ENCODE peak calls at places on chromosomes 12 and 14, in six cellular contexts. H, A, B, O, K and T are unnamed samples.

GRCh38 chr12:30970559-30971202 is 44.1 kb downstream of the TSPAN11 start:
- DNase-seq in A (no peak), O (no peak), H (no peak), K (no peak), B (no peak), T (no peak)

GRCh38 chr12:118164798-118165486 is 29.0 kb downstream of the PEBP1 start:
- DNase-seq in A (no peak), B (peak), K (no peak), O (no peak), H (no peak), T (peak)

GRCh38 chr12:6961278-6961694 is 9.2 kb downstream of the PHB2 start:
- DNase-seq in H (peak), O (peak), A (peak), B (peak), K (no peak), T (peak)

GRCh38 chr12:30395190-30395589 is 300.5 kb downstream of the IPO8 start:
- DNase-seq in K (no peak), H (no peak), O (no peak), B (no peak), A (no peak), T (no peak)

GRCh38 chr12:27709932-27710591 is 570 bp upstream of the MRPS35 start:
- DNase-seq in K (no peak), A (no peak), H (no peak), B (peak), O (no peak), T (peak)

GRCh38 chr14:90624228-90624627 is 192.0 kb downstream of the TTC7B start:
- DNase-seq in K (no peak), B (no peak), H (no peak), O (no peak), A (no peak), T (no peak)

GRCh38 chr12:49893753-49894752 is 9.6 kb downstream of the FAIM2 start:
- DNase-seq in H (no peak), K (no peak), O (peak), A (no peak), B (no peak), T (peak)

GRCh38 chr12:132433641-132434395 is 56.1 kb upstream of the FBRSL1 start:
- DNase-seq in O (no peak), H (no peak), A (no peak), K (no peak), B (no peak), T (no peak)

GRCh38 chr12:75438052-75438754 is 42.4 kb upstream of the GLIPR1 start:
- DNase-seq in K (no peak), A (no peak), B (no peak), H (no peak), O (no peak), T (peak)

GRCh38 chr12:132582058-132582420 is 28.3 kb downstream of the LRCOL1 start:
- DNase-seq in K (no peak), O (no peak), A (no peak), H (no peak), B (no peak), T (no peak)

GRCh38 chr12:28026701-28027100 is 54.2 kb upstream of the PTHLH start:
- DNase-seq in O (no peak), B (no peak), K (no peak), A (no peak), H (no peak), T (no peak)

GRCh38 chr14:56027916-56028637 is 90.1 kb upstream of the PELI2 start:
- DNase-seq in O (no peak), H (no peak), A (no peak), K (no peak), B (no peak), T (no peak)

GRCh38 chr14:51443195-51444018 is 203.4 kb downstream of the TMX1 start:
- DNase-seq in O (no peak), B (no peak), K (no peak), A (no peak), H (no peak), T (no peak)

GRCh38 chr12:16030729-16031128 is 119.6 kb downstream of the DERA start:
- DNase-seq in O (no peak), K (no peak), B (no peak), H (no peak), A (no peak), T (no peak)

GRCh38 chr14:44347316-44347715 is 159.8 kb downstream of the FSCB start:
- DNase-seq in O (no peak), K (no peak), A (no peak), H (no peak), B (no peak), T (no peak)

GRCh38 chr12:27967551-27968054 is 4.9 kb downstream of the PTHLH start:
- DNase-seq in A (no peak), O (no peak), H (no peak), B (no peak), K (no peak), T (no peak)

GRCh38 chr12:47921907-47922306 is 17.1 kb upstream of the VDR start:
- DNase-seq in O (no peak), H (no peak), A (no peak), K (no peak), B (no peak), T (no peak)

GRCh38 chr14:87995500-87996275 is 2.7 kb upstream of the GALC start:
- DNase-seq in B (no peak), H (no peak), O (no peak), K (no peak), A (no peak), T (no peak)

GRCh38 chr12:12671850-12672660 is 23.9 kb downstream of the GPR19 start:
- DNase-seq in K (no peak), H (no peak), B (no peak), O (no peak), A (no peak), T (no peak)

DNA sequence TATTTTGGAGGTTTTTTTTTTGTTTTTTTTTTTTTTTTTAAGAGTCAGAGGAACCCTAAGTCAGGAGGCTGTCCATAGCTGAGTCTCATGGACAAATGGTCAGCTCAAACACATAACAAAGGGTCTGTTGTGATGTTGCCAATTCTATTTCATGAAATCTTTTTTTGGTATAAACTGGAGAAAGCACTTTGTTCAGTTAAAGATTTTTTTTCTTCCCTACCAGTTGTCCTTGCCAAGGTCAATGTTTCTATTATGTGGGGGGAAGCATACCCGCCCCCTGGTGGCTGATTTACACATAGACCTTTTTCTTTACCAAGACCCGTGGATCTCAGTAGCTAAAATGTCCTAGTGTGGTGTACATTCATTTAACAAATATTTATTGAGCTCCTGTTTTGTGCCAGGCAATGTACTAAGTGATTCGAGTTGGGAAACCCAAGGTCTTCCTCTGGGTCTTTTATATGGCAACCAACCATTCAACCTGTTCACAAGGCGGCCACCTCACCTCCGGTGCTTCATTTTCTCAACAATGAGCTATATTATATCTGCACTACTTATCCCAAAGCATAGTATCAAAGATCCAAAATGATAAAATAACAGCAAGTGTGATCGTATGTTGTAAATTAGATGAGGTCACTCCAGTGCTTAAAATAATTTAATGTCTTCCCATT is 214.5 kb downstream of the PAH start:
- DNase-seq in H (no peak), K (peak), O (no peak), B (peak), A (peak), T (peak)
- TF ChIP-seq CTCF in H (no peak), K (peak), O (peak), B (peak), A (peak), T (peak)

GRCh38 chr12:72134934-72135333 is 137.2 kb upstream of the TRHDE start:
- DNase-seq in A (no peak), H (no peak), B (no peak), K (no peak), O (no peak), T (no peak)

GRCh38 chr12:72136792-72137191 is 135.4 kb upstream of the TRHDE start:
- DNase-seq in K (no peak), A (no peak), B (no peak), O (no peak), H (no peak), T (no peak)

GRCh38 chr12:72139411-72139810 is 132.8 kb upstream of the TRHDE start:
- DNase-seq in B (no peak), A (no peak), H (no peak), K (no peak), O (no peak), T (no peak)

DNA sequence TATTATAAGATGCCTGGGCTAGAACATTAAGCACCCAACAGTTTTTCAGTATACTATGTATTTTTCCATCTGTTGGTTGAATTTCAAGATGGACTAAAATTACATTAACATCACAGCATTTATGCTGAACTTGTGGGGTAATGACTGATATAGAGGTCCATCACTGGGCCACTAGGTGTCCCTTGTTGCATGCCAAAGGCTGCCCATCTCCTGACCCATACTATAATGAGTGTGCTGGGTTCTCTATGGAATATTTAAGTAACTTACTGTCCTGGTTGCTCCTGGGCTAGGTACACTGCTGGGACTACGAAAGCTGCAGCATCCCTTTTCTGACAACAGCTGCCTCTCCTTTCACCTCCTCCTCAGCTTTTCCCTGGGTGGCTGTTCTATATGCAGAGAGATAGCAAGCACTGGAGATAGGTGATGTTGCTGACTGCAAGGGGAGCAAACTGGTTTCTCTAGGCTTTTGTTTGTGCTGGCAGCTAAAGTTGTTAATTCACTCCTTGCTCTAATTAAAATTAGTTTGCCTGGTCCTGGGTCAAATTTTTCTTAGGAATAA is 138.6 kb upstream of the TRHDE start:
- DNase-seq in B (no peak), O (no peak), A (no peak), H (no peak), K (no peak), T (no peak)
- TF ChIP-seq CTCF in B (no peak), O (no peak), A (no peak), H (no peak), K (peak), T (no peak)

GRCh38 chr12:17151917-17152316 is 546.0 kb upstream of the LMO3 start:
- DNase-seq in B (no peak), H (no peak), O (no peak), A (no peak), K (no peak), T (no peak)

DNA sequence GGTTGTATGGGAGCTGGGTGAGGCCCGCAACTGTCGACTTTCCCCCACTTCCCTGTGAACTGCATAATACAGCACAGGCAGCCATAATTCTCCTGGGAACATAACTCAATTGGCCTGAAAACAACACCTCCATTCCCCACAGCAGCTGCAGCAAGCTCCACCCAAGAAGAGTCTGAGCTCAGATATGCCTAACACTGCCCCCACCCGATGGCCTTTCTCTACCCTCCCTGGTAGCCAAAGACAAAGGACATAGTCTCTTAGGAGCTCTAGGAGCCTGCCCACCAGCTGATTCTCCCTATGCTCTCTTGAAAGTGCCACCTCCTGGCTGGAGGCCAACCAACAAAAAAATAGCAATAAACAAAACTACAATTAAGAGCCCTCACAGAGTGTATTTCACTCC is 542.7 kb upstream of the LMO3 start:
- DNase-seq in B (no peak), O (no peak), K (no peak), H (no peak), A (no peak), T (no peak)
- TF ChIP-seq CTCF in B (no peak), O (no peak), K (no peak), H (no peak), A (no peak), T (no peak)

GRCh38 chr12:78571953-78572352 is 292.6 kb upstream of the SYT1 start:
- DNase-seq in A (no peak), O (no peak), H (no peak), K (no peak), B (no peak), T (no peak)
- TF ChIP-seq CTCF in A (no peak), O (no peak), H (no peak), K (no peak), B (no peak), T (no peak)

DNA sequence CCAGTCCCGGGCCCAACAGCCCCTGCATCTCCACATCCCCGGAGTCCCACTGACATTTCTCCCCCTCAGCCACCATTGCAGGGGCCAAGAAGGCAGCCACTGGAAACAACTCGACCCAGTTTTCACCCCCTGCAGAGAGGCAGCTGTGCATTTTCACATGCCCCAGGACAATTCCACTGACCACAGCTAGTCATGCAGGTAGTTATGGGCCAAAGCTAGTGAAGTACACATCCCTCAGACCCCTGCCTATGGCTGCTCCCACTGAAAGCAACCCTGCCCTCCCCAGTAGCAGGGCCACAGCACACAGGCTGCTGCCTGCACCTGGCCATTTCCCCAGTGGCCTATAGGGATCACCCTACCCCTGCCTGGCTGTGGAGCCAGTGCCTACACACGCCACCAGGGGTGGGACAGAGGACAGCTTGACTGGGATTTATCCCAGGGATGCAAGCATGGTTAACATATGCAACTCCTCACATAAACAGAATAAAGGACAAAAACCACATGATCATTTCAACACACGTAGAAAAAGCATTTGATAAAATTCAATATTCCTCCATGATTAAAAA is 154.0 kb downstream of the NDUFA12 start:
- DNase-seq in B (no peak), H (no peak), K (no peak), O (no peak), A (no peak), T (no peak)
- TF ChIP-seq CTCF in B (no peak), H (no peak), K (no peak), O (no peak), A (no peak), T (no peak)